ENCODE peak calls at places on chromosomes 5 and 9, in seven cellular contexts. J is A673; W is CD8-positive, alpha-beta T cell; U is Peyer's patch; G is heart right ventricle; N is activated B cell treated with CpG ODN at 0.5 μM for 24 hours; T is upper lobe of right lung. Z is an unnamed sample.

GRCh38 chr9:6355728-6356127 is 27.6 kb downstream of the TPD52L3 start:
- DNase-seq in T (no peak), W (no peak), G (no peak), U (no peak), N (no peak), J (no peak), Z (no peak)

GRCh38 chr9:35814106-35814840 is 569 bp downstream of the HINT2 start:
- DNase-seq in J (peak; percentile 41), N (no peak), T (peak; percentile 85), W (no peak), U (peak; percentile 69), G (peak; percentile 70), Z (peak; percentile 55)

GRCh38 chr9:89969156-89969566 is 364.3 kb downstream of the GADD45G start:
- DNase-seq in N (no peak), U (no peak), T (no peak), G (no peak), W (no peak), J (no peak), Z (no peak)

GRCh38 chr5:78269088-78269703 is 25.3 kb downstream of the AP3B1 start:
- DNase-seq in J (no peak), T (no peak), N (no peak), W (no peak), G (no peak), U (no peak), Z (no peak)

GRCh38 chr5:157670662-157671591 is at the start of gene C5orf52:
- DNase-seq in G (peak; percentile 45), J (peak; percentile 37), T (no peak), N (no peak), U (peak; percentile 28), W (peak; percentile 11), Z (no peak)

GRCh38 chr9:116027511-116027910 is 126.1 kb upstream of the PAPPA start:
- DNase-seq in J (peak; percentile 28), N (no peak), T (no peak), W (no peak), U (no peak), G (no peak), Z (no peak)

GRCh38 chr5:116516021-116516420 is 58.6 kb downstream of the SEMA6A start:
- DNase-seq in U (no peak), T (no peak), W (no peak), J (no peak), N (no peak), G (no peak), Z (no peak)

GRCh38 chr5:13932006-13932405 is 12.5 kb downstream of the DNAH5 start:
- DNase-seq in U (no peak), J (no peak), W (no peak), N (no peak), G (no peak), T (no peak), Z (no peak)

GRCh38 chr5:66231508-66231907 is 87.4 kb downstream of the SREK1 start:
- DNase-seq in N (no peak), W (no peak), G (no peak), J (no peak), U (no peak), T (no peak), Z (no peak)

GRCh38 chr5:86968311-86968753 is 299.4 kb upstream of the RASA1 start:
- DNase-seq in U (no peak), J (peak; percentile 70), W (no peak), N (no peak), G (peak; percentile 26), T (no peak), Z (no peak)

GRCh38 chr5:851553-851952 is 767 bp upstream of the ZDHHC11 start:
- DNase-seq in U (no peak), W (no peak), N (no peak), G (no peak), J (no peak), T (peak; percentile 47), Z (no peak)

GRCh38 chr5:95967236-95967635 is 5.6 kb upstream of the ELL2 start:
- DNase-seq in J (no peak), U (no peak), T (no peak), G (no peak), W (no peak), N (no peak), Z (no peak)

GRCh38 chr5:65951330-65951729 is 25.0 kb downstream of the ERBIN start:
- DNase-seq in U (no peak), T (no peak), N (no peak), W (no peak), J (no peak), G (no peak), Z (no peak)

GRCh38 chr9:34171753-34172535 is 6.9 kb upstream of the UBAP1 start:
- DNase-seq in T (no peak), N (peak; percentile 22), G (no peak), J (no peak), W (peak; percentile 32), U (peak; percentile 62), Z (no peak)

GRCh38 chr9:120627073-120627472 is 47.1 kb upstream of the CDK5RAP2 start:
- DNase-seq in G (no peak), T (no peak), W (no peak), U (no peak), J (no peak), N (no peak), Z (no peak)

GRCh38 chr5:59124983-59125960 is 542.4 kb downstream of the RAB3C start:
- DNase-seq in U (peak; percentile 36), N (no peak), T (no peak), W (peak; percentile 8), J (peak; percentile 88), G (peak; percentile 11), Z (no peak)

GRCh38 chr5:175889910-175890684 is 18.7 kb downstream of the CPLX2 start:
- DNase-seq in W (no peak), T (no peak), U (no peak), J (no peak), G (no peak), N (no peak), Z (no peak)

GRCh38 chr9:124859803-124860581 is 1.8 kb downstream of the RPL35 start:
- DNase-seq in W (no peak), U (no peak), N (no peak), J (no peak), T (no peak), G (no peak), Z (no peak)

GRCh38 chr9:96117398-96118060 is 184.4 kb downstream of the HSD17B3 start:
- DNase-seq in N (no peak), W (no peak), T (no peak), U (no peak), G (no peak), J (no peak), Z (no peak)

GRCh38 chr9:35820076-35820475 is 5.2 kb upstream of the HINT2 start:
- DNase-seq in N (no peak), T (no peak), U (no peak), G (no peak), W (no peak), J (no peak), Z (no peak)

GRCh38 chr9:103397868-103398600 is 402.9 kb downstream of the CYLC2 start:
- DNase-seq in T (no peak), J (peak; percentile 19), N (no peak), G (no peak), W (no peak), U (no peak), Z (peak; percentile 26)

DNA sequence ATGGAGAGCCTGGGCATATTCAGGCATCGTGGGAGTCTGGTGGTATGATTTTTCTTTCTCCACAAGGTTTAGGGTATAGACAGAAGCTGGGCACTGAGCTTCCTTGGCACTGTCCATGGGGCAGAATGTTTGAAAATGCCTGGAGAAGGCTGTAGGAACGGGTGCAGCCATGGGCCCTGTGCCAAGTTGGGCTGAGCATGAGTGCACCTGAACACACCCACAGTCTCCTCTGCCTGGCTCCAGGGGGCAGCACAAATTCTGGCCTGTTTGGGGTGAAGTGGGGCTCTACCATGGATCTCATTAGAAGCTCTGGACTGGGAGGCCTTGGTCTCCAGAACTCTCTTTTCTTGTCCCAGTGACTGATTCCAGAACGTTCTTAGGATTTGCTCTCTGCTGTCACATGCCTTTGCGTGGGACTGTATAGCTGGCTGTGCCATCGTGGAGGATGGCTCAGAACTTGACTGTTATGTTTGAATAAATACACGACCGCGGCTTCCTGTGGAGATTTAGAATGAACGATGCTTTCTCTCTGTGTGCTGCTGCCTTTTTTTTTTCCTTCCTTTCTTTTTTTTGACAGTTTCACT is 229.8 kb downstream of the FANCC start:
- DNase-seq in W (no peak), G (no peak), T (peak; percentile 76), J (no peak), N (no peak), U (no peak), Z (no peak)
- TF ChIP-seq CTCF in W (no peak), G (no peak), T (peak; percentile 13), J (peak; percentile 36), N (no peak), U (no peak), Z (no peak)

GRCh38 chr9:2872307-2872940 is 28.5 kb upstream of the PUM3 start:
- DNase-seq in W (no peak), J (peak; percentile 38), G (no peak), T (no peak), N (no peak), U (no peak), Z (no peak)
- TF ChIP-seq CTCF in W (no peak), J (peak; percentile 58), G (peak; percentile 27), T (no peak), N (no peak), U (no peak), Z (peak; percentile 50)

GRCh38 chr9:12816656-12817101 is 41.9 kb downstream of the LURAP1L start:
- DNase-seq in U (no peak), G (no peak), N (no peak), W (no peak), T (no peak), J (no peak), Z (no peak)

GRCh38 chr9:12817702-12818101 is 42.9 kb downstream of the LURAP1L start:
- DNase-seq in G (no peak), W (no peak), J (no peak), T (peak; percentile 76), N (no peak), U (no peak), Z (no peak)

GRCh38 chr9:12819436-12820185 is 44.8 kb downstream of the LURAP1L start:
- DNase-seq in T (no peak), G (no peak), J (peak; percentile 50), W (no peak), U (no peak), N (no peak), Z (no peak)

GRCh38 chr9:12815895-12816294 is 41.1 kb downstream of the LURAP1L start:
- DNase-seq in U (no peak), J (no peak), T (no peak), G (no peak), W (no peak), N (no peak), Z (no peak)

DNA sequence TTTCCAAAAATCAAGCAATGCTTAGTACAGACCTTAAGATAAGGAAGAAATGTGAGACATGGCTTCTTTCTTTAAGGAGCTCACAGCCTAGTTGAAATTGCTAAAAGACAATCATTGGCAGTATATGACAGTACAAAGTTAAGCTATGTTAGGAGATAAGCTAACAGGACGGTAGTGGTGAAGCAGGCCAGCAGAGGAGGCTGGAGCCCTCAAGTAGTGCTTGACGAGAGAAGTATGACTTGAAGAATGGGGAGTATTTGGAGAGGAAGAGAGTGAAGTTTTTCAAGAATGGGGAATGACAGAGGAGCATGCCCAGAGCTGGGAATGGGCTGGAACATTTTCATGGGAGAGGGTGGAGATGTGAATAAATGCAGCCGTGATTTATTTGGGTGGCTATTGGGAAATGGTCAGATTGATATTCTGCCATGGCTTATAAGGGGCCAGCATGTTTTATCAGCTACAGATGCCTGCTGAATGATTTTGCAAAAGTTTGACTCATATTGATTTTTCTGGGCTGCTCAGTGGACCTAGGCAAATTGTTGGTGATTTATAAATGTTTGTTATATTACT is 43.7 kb downstream of the LURAP1L start:
- DNase-seq in U (no peak), G (no peak), N (no peak), J (no peak), W (no peak), T (no peak), Z (no peak)
- TF ChIP-seq CTCF in U (no peak), G (no peak), N (no peak), J (no peak), W (no peak), T (no peak), Z (no peak)

GRCh38 chr9:128370752-128371621 is at the start of gene URM1:
- DNase-seq in T (peak; percentile 97), N (peak; percentile 96), J (peak; percentile 99), W (peak; percentile 93), U (peak; percentile 92), G (peak; percentile 95), Z (peak; percentile 83)
- TF ChIP-seq CTCF in T (no peak), N (no peak), J (no peak), W (no peak), U (no peak), G (peak; percentile 17), Z (no peak)

Z was measured in progenitor cell of endocrine pancreas.